ENCODE peak calls at places on chromosomes 3 and 15, in six cellular contexts. One of them, this sample, is unnamed.

GRCh38 chr3:15097889-15098288 is 1.1 kb downstream of the RBSN start:
- DNase-seq in keratinocyte: no peak
- DNase-seq in gastrocnemius medialis: no peak
- DNase-seq in upper lobe of right lung: no peak
- DNase-seq in MM.1S: peak; percentile 27
- DNase-seq in fibroblast of lung: no peak
- DNase-seq in this sample: no peak

GRCh38 chr3:185537369-185537970 is 14.9 kb downstream of the LIPH start:
- DNase-seq in keratinocyte: peak; percentile 93
- DNase-seq in gastrocnemius medialis: peak; percentile 27
- DNase-seq in upper lobe of right lung: no peak
- DNase-seq in MM.1S: peak; percentile 89
- DNase-seq in fibroblast of lung: peak; percentile 19
- DNase-seq in this sample: peak; percentile 20

GRCh38 chr15:51736069-51736468 is 1.4 kb downstream of the LYSMD2 start:
- DNase-seq in keratinocyte: no peak
- DNase-seq in gastrocnemius medialis: no peak
- DNase-seq in upper lobe of right lung: no peak
- DNase-seq in MM.1S: no peak
- DNase-seq in fibroblast of lung: no peak
- DNase-seq in this sample: no peak

GRCh38 chr3:38038447-38038911 is 529 bp upstream of the DLEC1 start:
- DNase-seq in keratinocyte: no peak
- DNase-seq in gastrocnemius medialis: no peak
- DNase-seq in upper lobe of right lung: no peak
- DNase-seq in MM.1S: no peak
- DNase-seq in fibroblast of lung: no peak
- DNase-seq in this sample: no peak

GRCh38 chr3:195209836-195210551 is 61.0 kb downstream of the XXYLT1 start:
- DNase-seq in keratinocyte: no peak
- DNase-seq in gastrocnemius medialis: peak; percentile 67
- DNase-seq in upper lobe of right lung: peak; percentile 68
- DNase-seq in MM.1S: no peak
- DNase-seq in fibroblast of lung: peak; percentile 62
- DNase-seq in this sample: peak; percentile 73

GRCh38 chr3:168165390-168166269 is 69.9 kb upstream of the GOLIM4 start:
- DNase-seq in keratinocyte: peak; percentile 11
- DNase-seq in gastrocnemius medialis: peak; percentile 48
- DNase-seq in upper lobe of right lung: no peak
- DNase-seq in MM.1S: peak; percentile 67
- DNase-seq in fibroblast of lung: peak; percentile 85
- DNase-seq in this sample: no peak

GRCh38 chr15:96524676-96525417 is 194.3 kb downstream of the NR2F2 start:
- DNase-seq in keratinocyte: no peak
- DNase-seq in gastrocnemius medialis: no peak
- DNase-seq in upper lobe of right lung: no peak
- DNase-seq in MM.1S: no peak
- DNase-seq in fibroblast of lung: no peak
- DNase-seq in this sample: no peak

GRCh38 chr15:43329222-43329959 is 982 bp downstream of the LCMT2 start:
- DNase-seq in keratinocyte: no peak
- DNase-seq in gastrocnemius medialis: no peak
- DNase-seq in upper lobe of right lung: no peak
- DNase-seq in MM.1S: no peak
- DNase-seq in fibroblast of lung: peak; percentile 52
- DNase-seq in this sample: no peak

GRCh38 chr3:52429779-52430415 is 15.0 kb downstream of the SEMA3G start:
- DNase-seq in keratinocyte: no peak
- DNase-seq in gastrocnemius medialis: no peak
- DNase-seq in upper lobe of right lung: peak; percentile 40
- DNase-seq in MM.1S: no peak
- DNase-seq in fibroblast of lung: no peak
- DNase-seq in this sample: peak; percentile 42

GRCh38 chr15:47506543-47507090 is 210.7 kb upstream of the SEMA6D start:
- DNase-seq in keratinocyte: no peak
- DNase-seq in gastrocnemius medialis: no peak
- DNase-seq in upper lobe of right lung: no peak
- DNase-seq in MM.1S: no peak
- DNase-seq in fibroblast of lung: no peak
- DNase-seq in this sample: peak; percentile 29

GRCh38 chr3:120145498-120146285 is 51.4 kb upstream of the GSK3B start:
- DNase-seq in keratinocyte: peak; percentile 92
- DNase-seq in gastrocnemius medialis: no peak
- DNase-seq in upper lobe of right lung: no peak
- DNase-seq in MM.1S: peak; percentile 20
- DNase-seq in fibroblast of lung: peak; percentile 28
- DNase-seq in this sample: no peak

GRCh38 chr3:98329392-98330124 is 24.1 kb upstream of the OR5K4 start:
- DNase-seq in keratinocyte: no peak
- DNase-seq in gastrocnemius medialis: no peak
- DNase-seq in upper lobe of right lung: no peak
- DNase-seq in MM.1S: peak; percentile 62
- DNase-seq in fibroblast of lung: peak; percentile 50
- DNase-seq in this sample: no peak

GRCh38 chr3:101695779-101696372 is 9.4 kb upstream of the RPL24 start:
- DNase-seq in keratinocyte: no peak
- DNase-seq in gastrocnemius medialis: no peak
- DNase-seq in upper lobe of right lung: no peak
- DNase-seq in MM.1S: peak; percentile 67
- DNase-seq in fibroblast of lung: peak; percentile 69
- DNase-seq in this sample: no peak

GRCh38 chr15:101613130-101614000 is 38.8 kb downstream of the TM2D3 start:
- DNase-seq in keratinocyte: no peak
- DNase-seq in gastrocnemius medialis: peak; percentile 85
- DNase-seq in upper lobe of right lung: no peak
- DNase-seq in MM.1S: no peak
- DNase-seq in fibroblast of lung: peak; percentile 31
- DNase-seq in this sample: peak; percentile 92

GRCh38 chr15:99932676-99933402 is 199.6 kb upstream of the LYSMD4 start:
- DNase-seq in keratinocyte: no peak
- DNase-seq in gastrocnemius medialis: no peak
- DNase-seq in upper lobe of right lung: no peak
- DNase-seq in MM.1S: no peak
- DNase-seq in fibroblast of lung: no peak
- DNase-seq in this sample: no peak

GRCh38 chr3:188174309-188175044 is 20.5 kb downstream of the LPP start:
- DNase-seq in keratinocyte: no peak
- DNase-seq in gastrocnemius medialis: no peak
- DNase-seq in upper lobe of right lung: no peak
- DNase-seq in MM.1S: no peak
- DNase-seq in fibroblast of lung: no peak
- DNase-seq in this sample: no peak

GRCh38 chr15:98609144-98609852 is 39.0 kb upstream of the IGF1R start:
- DNase-seq in keratinocyte: peak; percentile 56
- DNase-seq in gastrocnemius medialis: no peak
- DNase-seq in upper lobe of right lung: no peak
- DNase-seq in MM.1S: no peak
- DNase-seq in fibroblast of lung: peak; percentile 32
- DNase-seq in this sample: no peak

GRCh38 chr15:94348084-94348483 is 116.7 kb downstream of the MCTP2 start:
- DNase-seq in keratinocyte: no peak
- DNase-seq in gastrocnemius medialis: no peak
- DNase-seq in upper lobe of right lung: no peak
- DNase-seq in MM.1S: no peak
- DNase-seq in fibroblast of lung: no peak
- DNase-seq in this sample: no peak

GRCh38 chr15:37872661-37873060 is 61.8 kb upstream of the TMCO5A start:
- DNase-seq in keratinocyte: no peak
- DNase-seq in gastrocnemius medialis: no peak
- DNase-seq in upper lobe of right lung: no peak
- DNase-seq in MM.1S: no peak
- DNase-seq in fibroblast of lung: peak; percentile 28
- DNase-seq in this sample: no peak

GRCh38 chr3:94162700-94163099 is 99.8 kb downstream of the NSUN3 start:
- DNase-seq in keratinocyte: peak; percentile 75
- DNase-seq in gastrocnemius medialis: no peak
- DNase-seq in upper lobe of right lung: no peak
- DNase-seq in MM.1S: no peak
- DNase-seq in fibroblast of lung: no peak
- DNase-seq in this sample: no peak

GRCh38 chr15:72907733-72908132 is 124.2 kb upstream of the ADPGK start:
- DNase-seq in keratinocyte: no peak
- DNase-seq in gastrocnemius medialis: no peak
- DNase-seq in upper lobe of right lung: no peak
- DNase-seq in MM.1S: no peak
- DNase-seq in fibroblast of lung: no peak
- DNase-seq in this sample: peak; percentile 62

GRCh38 chr3:52986938-52987337 is 58.9 kb downstream of the SFMBT1 start:
- DNase-seq in keratinocyte: no peak
- DNase-seq in gastrocnemius medialis: no peak
- DNase-seq in upper lobe of right lung: no peak
- DNase-seq in MM.1S: no peak
- DNase-seq in fibroblast of lung: peak; percentile 65
- DNase-seq in this sample: no peak

GRCh38 chr15:89837134-89837829 is 22.6 kb upstream of the ANPEP start:
- DNase-seq in keratinocyte: no peak
- DNase-seq in gastrocnemius medialis: no peak
- DNase-seq in upper lobe of right lung: no peak
- DNase-seq in MM.1S: no peak
- DNase-seq in fibroblast of lung: peak; percentile 33
- DNase-seq in this sample: no peak

GRCh38 chr3:21331321-21331720 is 419.7 kb downstream of the ZNF385D start:
- DNase-seq in keratinocyte: no peak
- DNase-seq in gastrocnemius medialis: no peak
- DNase-seq in upper lobe of right lung: no peak
- DNase-seq in MM.1S: no peak
- DNase-seq in fibroblast of lung: no peak
- DNase-seq in this sample: no peak

GRCh38 chr3:177335728-177336127 is 138.4 kb upstream of the TBL1XR1 start:
- DNase-seq in keratinocyte: no peak
- DNase-seq in gastrocnemius medialis: peak; percentile 41
- DNase-seq in upper lobe of right lung: no peak
- DNase-seq in MM.1S: no peak
- DNase-seq in fibroblast of lung: peak; percentile 48
- DNase-seq in this sample: no peak

DNA sequence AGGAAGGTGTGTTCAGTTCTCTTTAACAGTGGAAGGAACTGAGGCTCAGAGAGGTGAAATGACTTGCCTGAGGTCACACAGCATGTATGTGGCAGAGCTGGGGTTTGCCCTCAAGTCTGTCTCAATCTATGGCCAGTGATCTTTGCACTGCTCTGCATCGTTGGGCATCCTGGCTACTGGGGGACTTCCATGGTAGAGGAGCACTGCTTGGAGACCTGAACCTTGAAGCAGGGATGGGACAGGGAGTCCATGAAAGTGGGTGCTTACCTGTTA is 2.0 kb downstream of the CORO2B start:
- DNase-seq in keratinocyte: no peak
- DNase-seq in gastrocnemius medialis: no peak
- DNase-seq in upper lobe of right lung: no peak
- DNase-seq in MM.1S: no peak
- DNase-seq in fibroblast of lung: no peak
- DNase-seq in this sample: no peak
- H3K4me3 ChIP-seq in keratinocyte: no peak overlapping the region
- H3K4me3 ChIP-seq in gastrocnemius medialis: no peak overlapping the region
- H3K4me3 ChIP-seq in upper lobe of right lung: no peak overlapping the region
- H3K4me3 ChIP-seq in MM.1S: no peak overlapping the region
- H3K4me3 ChIP-seq in fibroblast of lung: peak overlapping the region; percentile 14
- H3K4me3 ChIP-seq in this sample: no peak overlapping the region

GRCh38 chr15:91258436-91258779 is 158.4 kb downstream of the SV2B start:
- DNase-seq in keratinocyte: no peak
- DNase-seq in gastrocnemius medialis: no peak
- DNase-seq in upper lobe of right lung: no peak
- DNase-seq in MM.1S: no peak
- DNase-seq in fibroblast of lung: no peak
- DNase-seq in this sample: no peak
- TF ChIP-seq CTCF in keratinocyte: no peak
- TF ChIP-seq CTCF in gastrocnemius medialis: no peak
- TF ChIP-seq CTCF in upper lobe of right lung: no peak
- TF ChIP-seq CTCF in MM.1S: no peak
- TF ChIP-seq CTCF in fibroblast of lung: no peak
- TF ChIP-seq CTCF in this sample: no peak

DNA sequence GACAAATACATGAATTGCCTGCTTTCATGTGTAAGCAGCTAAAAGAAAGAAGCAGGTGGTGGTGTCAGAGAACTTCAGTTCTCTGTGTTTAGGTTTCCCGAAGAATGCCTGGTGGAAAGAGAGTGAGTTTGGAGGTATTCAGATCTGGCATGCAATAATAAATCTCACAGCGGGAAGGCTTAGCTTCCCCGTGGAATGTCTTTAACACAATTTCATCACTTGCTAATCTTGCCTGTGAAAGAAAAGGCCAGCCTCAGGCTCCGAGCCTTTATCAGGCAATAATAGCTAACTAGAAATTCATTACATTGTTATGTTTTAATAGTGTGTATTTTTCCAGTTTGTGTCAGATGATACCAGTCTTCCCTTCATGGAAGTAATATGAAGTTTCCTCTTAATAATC is 220.3 kb downstream of the PDZRN3 start:
- DNase-seq in keratinocyte: no peak
- DNase-seq in gastrocnemius medialis: no peak
- DNase-seq in upper lobe of right lung: no peak
- DNase-seq in MM.1S: no peak
- DNase-seq in fibroblast of lung: no peak
- DNase-seq in this sample: no peak
- H3K4me1 ChIP-seq in keratinocyte: no peaks in the 10 kb centered on the region
- H3K4me1 ChIP-seq in gastrocnemius medialis: peaks cover 34% of the 10 kb centered on the region
- H3K4me1 ChIP-seq in upper lobe of right lung: peaks cover 6% of the 10 kb centered on the region
- H3K4me1 ChIP-seq in MM.1S: no peaks in the 10 kb centered on the region
- H3K4me1 ChIP-seq in fibroblast of lung: peaks cover 5% of the 10 kb centered on the region
- H3K4me1 ChIP-seq in this sample: peaks cover 56% of the 10 kb centered on the region

GRCh38 chr3:129117134-129117533 is 4.5 kb downstream of the RAB43 start:
- DNase-seq in keratinocyte: no peak
- DNase-seq in gastrocnemius medialis: no peak
- DNase-seq in upper lobe of right lung: no peak
- DNase-seq in MM.1S: no peak
- DNase-seq in fibroblast of lung: no peak
- DNase-seq in this sample: no peak

GRCh38 chr3:129114455-129114854 is 7.1 kb downstream of the RAB43 start:
- DNase-seq in keratinocyte: no peak
- DNase-seq in gastrocnemius medialis: no peak
- DNase-seq in upper lobe of right lung: no peak
- DNase-seq in MM.1S: no peak
- DNase-seq in fibroblast of lung: no peak
- DNase-seq in this sample: no peak

GRCh38 chr3:129118745-129119144 is 2.9 kb downstream of the RAB43 start:
- DNase-seq in keratinocyte: no peak
- DNase-seq in gastrocnemius medialis: no peak
- DNase-seq in upper lobe of right lung: no peak
- DNase-seq in MM.1S: peak; percentile 27
- DNase-seq in fibroblast of lung: no peak
- DNase-seq in this sample: no peak

GRCh38 chr3:129119365-129120100 is 2.1 kb downstream of the RAB43 start:
- DNase-seq in keratinocyte: no peak
- DNase-seq in gastrocnemius medialis: no peak
- DNase-seq in upper lobe of right lung: no peak
- DNase-seq in MM.1S: peak; percentile 61
- DNase-seq in fibroblast of lung: no peak
- DNase-seq in this sample: no peak

DNA sequence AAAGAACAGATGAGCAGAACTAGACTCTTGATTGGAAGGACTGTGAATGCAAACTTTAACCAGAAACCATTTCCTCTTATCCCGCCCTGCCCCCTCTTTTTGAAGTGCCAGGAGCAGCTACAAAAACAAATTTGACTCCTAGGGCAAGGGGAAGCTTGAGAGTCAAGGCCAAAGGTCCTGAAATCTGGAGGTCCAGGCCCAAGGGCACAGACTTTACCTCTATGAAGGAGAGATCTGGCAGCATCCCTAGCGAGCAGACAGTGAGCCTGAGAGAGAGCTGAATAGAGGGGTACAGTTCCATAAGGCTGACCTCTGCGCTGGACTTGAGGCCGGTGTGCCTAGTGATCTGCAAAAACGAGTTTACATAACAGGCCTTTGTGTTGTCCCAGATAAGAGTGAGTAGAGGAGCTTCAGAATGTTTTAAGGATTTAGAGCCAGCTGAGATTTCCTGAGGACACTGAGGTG is 5.1 kb downstream of the RAB43 start:
- DNase-seq in keratinocyte: no peak
- DNase-seq in gastrocnemius medialis: no peak
- DNase-seq in upper lobe of right lung: no peak
- DNase-seq in MM.1S: no peak
- DNase-seq in fibroblast of lung: no peak
- DNase-seq in this sample: no peak
- H3K4me3 ChIP-seq in keratinocyte: no peak overlapping the region
- H3K4me3 ChIP-seq in gastrocnemius medialis: no peak overlapping the region
- H3K4me3 ChIP-seq in upper lobe of right lung: no peak overlapping the region
- H3K4me3 ChIP-seq in MM.1S: no peak overlapping the region
- H3K4me3 ChIP-seq in fibroblast of lung: no peak overlapping the region
- H3K4me3 ChIP-seq in this sample: no peak overlapping the region